ENCODE peak calls at places on chromosomes 2 and 18, in nine cellular contexts. B is GM03348; G is stimulated activated CD8-positive, alpha-beta memory T cell treated with anti-CD3 and anti-CD28 coated beads, Interleukin-2, amount 100 ng/mL, for 1 hour; I is astrocyte of the hippocampus; S is C1 segment of cervical spinal cord; F is ACHN; K is activated naive CD4-positive, alpha-beta T cell treated with Interleukin-2 at 50 U/mL for 16 hours; T is hippocampal formation; H is A172. U is an unnamed sample.

GRCh38 chr2:121351521-121352318 is 66.7 kb upstream of the TFCP2L1 start:
- DNase-seq in B (no peak), T (no peak), I (no peak), S (no peak), K (no peak), H (no peak), F (no peak), G (no peak), U (no peak)

GRCh38 chr2:229798446-229799147 is 84.2 kb upstream of the DNER start:
- DNase-seq in T (no peak), I (peak; percentile 45), H (no peak), K (no peak), G (no peak), B (peak; percentile 5), S (peak; percentile 34), F (no peak), U (no peak)

GRCh38 chr2:161045726-161046125 is 114.5 kb upstream of the TANK start:
- DNase-seq in F (no peak), H (no peak), K (no peak), S (no peak), T (no peak), B (no peak), I (no peak), G (no peak), U (peak; percentile 35)

GRCh38 chr2:226362991-226363390 is 436.6 kb downstream of the IRS1 start:
- DNase-seq in H (peak; percentile 45), T (no peak), F (no peak), K (no peak), B (peak; percentile 11), S (no peak), I (peak; percentile 63), G (no peak), U (peak; percentile 59)

GRCh38 chr2:1627628-1628371 is 116.5 kb downstream of the PXDN start:
- DNase-seq in B (no peak), H (no peak), I (no peak), K (no peak), G (no peak), S (no peak), F (no peak), T (no peak), U (no peak)

GRCh38 chr2:239291505-239292350 is 109.1 kb downstream of the HDAC4 start:
- DNase-seq in G (no peak), B (no peak), S (no peak), F (no peak), I (peak; percentile 67), T (peak; percentile 59), H (no peak), K (no peak), U (no peak)

GRCh38 chr2:63849381-63850203 is 7.9 kb downstream of the UGP2 start:
- DNase-seq in I (peak; percentile 78), G (no peak), S (no peak), K (no peak), T (peak; percentile 22), H (no peak), B (peak; percentile 39), F (no peak), U (peak; percentile 39)

GRCh38 chr2:121330921-121331320 is 45.9 kb upstream of the TFCP2L1 start:
- DNase-seq in S (no peak), I (no peak), B (no peak), K (no peak), H (no peak), F (no peak), T (no peak), G (no peak), U (no peak)

GRCh38 chr2:65999790-66000189 is 435.1 kb upstream of the MEIS1 start:
- DNase-seq in G (no peak), H (peak; percentile 3), K (no peak), F (no peak), T (no peak), B (no peak), I (no peak), S (no peak), U (peak; percentile 16)

GRCh38 chr2:157061799-157062198 is 195.7 kb upstream of the GALNT5 start:
- DNase-seq in S (no peak), G (no peak), F (no peak), I (no peak), B (no peak), H (no peak), T (no peak), K (no peak), U (no peak)

GRCh38 chr18:6951336-6952090 is 166.1 kb downstream of the LAMA1 start:
- DNase-seq in K (no peak), F (no peak), S (no peak), B (no peak), H (no peak), T (no peak), G (no peak), I (no peak), U (no peak)

GRCh38 chr18:70384181-70384790 is 95.4 kb downstream of the SOCS6 start:
- DNase-seq in F (peak; percentile 91), B (peak; percentile 48), H (peak; percentile 96), I (peak; percentile 92), S (no peak), G (no peak), K (no peak), T (no peak), U (peak; percentile 90)

GRCh38 chr2:221601376-221601775 is 29.3 kb upstream of the EPHA4 start:
- DNase-seq in T (no peak), S (no peak), K (no peak), H (no peak), F (no peak), I (no peak), B (no peak), G (no peak), U (no peak)

GRCh38 chr2:44360749-44361329 is 455 bp downstream of the PREPL start:
- DNase-seq in T (no peak), B (peak; percentile 25), G (no peak), F (peak; percentile 38), I (no peak), K (peak; percentile 8), S (no peak), H (no peak), U (peak; percentile 61)

GRCh38 chr18:3115430-3116025 is 102.6 kb upstream of the LPIN2 start:
- DNase-seq in S (no peak), K (no peak), T (no peak), B (no peak), F (no peak), I (no peak), H (no peak), G (no peak), U (no peak)

GRCh38 chr2:101151859-101152194 is 645 bp upstream of the TBC1D8 start:
- DNase-seq in G (no peak), B (peak; percentile 13), H (no peak), S (peak; percentile 43), K (no peak), F (no peak), I (no peak), T (no peak), U (no peak)

GRCh38 chr2:41966431-41966893 is 81.4 kb upstream of the PKDCC start:
- DNase-seq in S (no peak), F (peak; percentile 89), K (no peak), B (peak; percentile 93), H (peak; percentile 95), I (peak; percentile 96), G (no peak), T (peak; percentile 82), U (peak; percentile 99)

GRCh38 chr2:110881908-110882307 is 149.5 kb downstream of the ACOXL start:
- DNase-seq in T (no peak), S (no peak), F (no peak), G (no peak), K (no peak), I (no peak), H (no peak), B (no peak), U (no peak)

GRCh38 chr2:44713170-44713569 is 228.3 kb upstream of the SIX3 start:
- DNase-seq in F (no peak), T (no peak), S (no peak), K (no peak), H (no peak), B (no peak), G (no peak), I (no peak), U (no peak)

GRCh38 chr2:191932261-191932660 is 85.4 kb upstream of the CAVIN2 start:
- DNase-seq in S (no peak), T (no peak), B (no peak), H (no peak), F (no peak), I (no peak), K (no peak), G (no peak), U (no peak)

U was measured in GM23248.